ENCODE peak calls at places on chromosomes 11 and 22, in nine cellular contexts. Q is mammary epithelial cell, R is mesenchymal stem cell, N is uterus, X is lung, S is hepatocyte, F is Peyer's patch, H is endothelial cell of umbilical vein, K is suprapubic skin. L is an unnamed sample. For H3K4me1, the result is how much of the 10 kb centered on the place peaks cover.

GRCh38 chr11:115181480-115181879 is 322.7 kb downstream of the CADM1 start:
- DNase-seq in F (no peak), Q (no peak), S (no peak), X (no peak), R (no peak), N (no peak), K (no peak), H (no peak), L (no peak)

GRCh38 chr22:39317756-39318506 is 1.5 kb downstream of the RPL3 start:
- DNase-seq in X (no peak), H (peak), N (no peak), Q (no peak), F (peak), K (no peak), S (no peak), R (peak), L (no peak)

GRCh38 chr11:112012877-112013276 is 12.3 kb upstream of the DLAT start:
- DNase-seq in N (no peak), S (peak), H (no peak), K (no peak), R (peak), Q (no peak), X (no peak), F (no peak), L (no peak)

GRCh38 chr11:104609297-104609696 is 289.0 kb downstream of the CASP12 start:
- DNase-seq in X (no peak), F (no peak), K (no peak), H (peak), Q (peak), R (peak), N (no peak), S (peak), L (peak)

GRCh38 chr11:86453290-86454030 is 78.8 kb downstream of the CCDC81 start:
- DNase-seq in K (no peak), H (no peak), R (no peak), Q (no peak), X (no peak), F (no peak), S (no peak), N (no peak), L (no peak)

GRCh38 chr11:14519692-14520085 is 497 bp downstream of the PSMA1 start:
- DNase-seq in Q (no peak), N (no peak), R (no peak), H (no peak), X (no peak), F (no peak), K (no peak), S (no peak), L (no peak)

GRCh38 chr22:17410576-17410975 is 41.3 kb downstream of the CECR2 start:
- DNase-seq in K (no peak), H (no peak), R (no peak), F (no peak), Q (no peak), X (no peak), S (no peak), N (no peak), L (no peak)

GRCh38 chr11:3824714-3825472 is 15.9 kb downstream of the RHOG start:
- DNase-seq in R (peak), Q (no peak), K (no peak), F (peak), S (peak), N (peak), X (peak), H (peak), L (no peak)

GRCh38 chr11:44623716-44624491 is 58.4 kb downstream of the CD82 start:
- DNase-seq in Q (no peak), H (peak), N (peak), K (peak), X (peak), F (peak), R (no peak), S (peak), L (peak)

GRCh38 chr22:36409911-36410756 is 22.4 kb upstream of the MYH9 start:
- DNase-seq in K (peak), S (peak), X (peak), Q (peak), H (peak), R (peak), F (peak), N (peak), L (peak)

GRCh38 chr22:44780876-44781275 is 28.5 kb downstream of the ARHGAP8 start:
- DNase-seq in X (no peak), S (no peak), R (no peak), F (peak), K (no peak), N (no peak), Q (no peak), H (no peak), L (no peak)

GRCh38 chr11:112835556-112835955 is 125.7 kb upstream of the NCAM1 start:
- DNase-seq in F (no peak), N (peak), R (no peak), K (no peak), Q (no peak), X (no peak), S (no peak), H (no peak), L (no peak)

GRCh38 chr11:121582296-121582695 is 129.5 kb upstream of the SORL1-AS1 start:
- DNase-seq in K (no peak), S (no peak), X (no peak), Q (no peak), N (no peak), R (peak), F (no peak), H (no peak), L (no peak)

GRCh38 chr11:133988686-133989410 is 32.1 kb upstream of the IGSF9B start:
- DNase-seq in S (no peak), F (no peak), N (no peak), X (no peak), K (no peak), R (no peak), H (no peak), Q (no peak), L (no peak)

GRCh38 chr22:19448076-19448607 is 631 bp upstream of the C22orf39 start:
- DNase-seq in R (peak), K (no peak), Q (peak), S (peak), H (no peak), F (peak), N (no peak), X (peak), L (peak)

GRCh38 chr22:37431811-37432707 is 4.8 kb upstream of the ELFN2 start:
- DNase-seq in H (peak), R (peak), X (no peak), K (no peak), Q (peak), N (no peak), S (peak), F (no peak), L (no peak)

DNA sequence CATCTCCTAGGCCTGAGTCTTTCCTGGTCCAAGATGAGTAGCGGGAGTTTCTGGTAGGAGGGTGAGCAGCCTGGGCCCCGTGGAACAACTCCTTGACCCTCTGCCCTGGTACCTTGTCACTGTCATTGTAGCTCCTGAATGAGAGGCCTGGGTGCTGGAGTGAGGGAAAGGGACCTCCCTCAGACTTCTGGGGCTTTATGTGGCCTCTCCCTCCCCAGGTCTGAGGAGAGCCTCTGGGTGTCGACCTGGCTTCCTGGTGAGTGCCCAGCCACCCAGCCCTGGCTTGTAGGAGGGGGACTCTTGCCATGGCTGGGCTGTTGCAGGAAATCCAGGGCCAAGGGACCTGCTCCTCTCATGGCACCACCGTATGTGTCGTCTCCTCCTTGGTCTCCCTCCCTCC is 3.9 kb downstream of the P2RY2 start:
- DNase-seq in Q (no peak), X (no peak), K (peak), N (no peak), S (no peak), R (no peak), F (peak), H (no peak), L (no peak)
- H3K27ac ChIP-seq in Q (no peak), X (no peak), K (no peak), N (no peak), S (no peak), R (no peak), F (no peak), H (no peak), L (no peak)

DNA sequence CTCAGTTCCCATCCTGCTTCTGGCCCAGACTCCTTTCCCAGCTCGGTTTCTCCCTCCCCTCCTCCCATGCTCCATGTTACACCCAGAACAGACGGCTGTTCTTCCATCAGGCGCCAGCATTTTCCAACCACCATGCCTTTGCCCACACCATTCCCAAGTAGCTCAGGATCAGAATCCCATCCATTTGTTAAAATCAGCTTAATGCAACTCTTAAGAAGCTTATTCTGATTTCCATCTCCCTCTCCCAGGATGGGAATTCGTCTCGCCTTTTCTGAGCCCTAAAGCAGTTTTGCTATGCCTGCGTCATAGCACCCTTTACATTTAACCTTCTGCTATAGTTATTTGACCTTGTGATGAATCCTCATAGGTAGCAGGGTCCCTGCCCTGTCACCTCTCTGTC is 110.7 kb downstream of the MICAL2 start:
- DNase-seq in H (no peak), Q (no peak), F (no peak), R (no peak), X (no peak), S (no peak), K (no peak), N (no peak), L (no peak)
- H3K4me1 ChIP-seq in H (half or more), Q (under half), F (under half), R (under half), X (under half), S (under half), K (under half), N (under half), L (under half)

DNA sequence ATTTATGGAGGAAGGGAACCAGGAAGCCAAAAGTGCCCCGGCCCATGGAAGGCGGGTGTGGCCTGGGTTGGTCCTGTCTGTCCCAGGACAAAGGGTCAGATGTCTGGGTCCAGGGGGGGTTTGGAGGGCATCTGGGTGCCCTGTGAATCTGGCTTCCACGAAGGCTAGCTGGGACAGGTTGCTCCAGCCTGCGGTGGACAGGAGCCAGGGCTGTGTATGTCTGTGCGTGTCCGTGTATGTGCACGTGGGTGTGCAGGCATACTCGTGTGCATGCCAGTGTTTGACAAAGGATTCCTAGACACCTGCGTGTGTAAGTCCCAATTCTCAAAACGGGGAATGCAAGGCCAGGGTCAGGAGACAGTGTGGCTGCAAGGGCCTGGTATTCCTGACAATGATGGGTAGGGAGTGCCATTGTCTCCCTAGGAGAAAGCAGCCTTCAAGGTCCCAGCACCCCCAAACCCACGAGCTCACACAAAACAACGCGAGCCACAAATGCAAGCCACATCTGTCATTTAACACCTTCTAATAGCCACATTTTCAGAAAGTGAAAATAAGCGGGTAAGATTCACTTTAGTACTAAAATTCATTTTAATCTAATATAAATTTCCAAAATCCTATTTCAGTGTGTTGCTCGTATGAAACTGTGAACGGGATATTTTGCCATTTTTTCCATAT is 78.4 kb upstream of the WNT7B start:
- DNase-seq in F (peak), K (peak), Q (peak), X (peak), N (peak), H (peak), R (no peak), S (no peak), L (no peak)
- H3K27ac ChIP-seq in F (peak), K (peak), Q (peak), X (peak), N (peak), H (peak), R (no peak), S (no peak), L (peak)

GRCh38 chr11:57321996-57322880 is 2.5 kb downstream of the TNKS1BP1 start:
- DNase-seq in K (peak), X (peak), F (peak), N (peak), Q (peak), S (peak), R (peak), H (peak), L (peak)
- H3K4me1 ChIP-seq in K (half or more), X (under half), F (half or more), N (under half), Q (half or more), S (under half), R (under half), H (under half), L (under half)

L was measured in prostate gland.